ENCODE peak calls at places on chromosomes 12 and 14, in five cellular contexts. U is cardiac muscle cell; N is CD4-positive, CD25-positive, alpha-beta regulatory T cell; T is uterus; B is AG04450. W is an unnamed sample.

GRCh38 chr12:29073631-29074239 is 75.3 kb upstream of the FAR2 start:
- DNase-seq in T (no peak), B (peak; percentile 15), N (no peak), U (peak; percentile 66), W (peak; percentile 75)

GRCh38 chr12:27351476-27351875 is 18.8 kb downstream of the BMAL2 start:
- DNase-seq in U (no peak), N (no peak), B (no peak), T (no peak), W (no peak)

GRCh38 chr14:68563256-68564131 is 229.4 kb downstream of the ZFP36L1 start:
- DNase-seq in N (no peak), U (no peak), B (no peak), T (peak; percentile 76), W (no peak)

GRCh38 chr12:109808876-109809646 is 24.1 kb downstream of the TRPV4 start:
- DNase-seq in N (no peak), U (no peak), T (no peak), B (no peak), W (no peak)

GRCh38 chr12:60209521-60209920 is 613.7 kb downstream of the SLC16A7 start:
- DNase-seq in N (no peak), U (no peak), B (no peak), T (no peak), W (no peak)

GRCh38 chr12:40211185-40211584 is 13.6 kb upstream of the LRRK2 start:
- DNase-seq in N (no peak), B (no peak), T (no peak), U (no peak), W (no peak)

GRCh38 chr12:43004908-43005307 is 415.4 kb upstream of the PRICKLE1 start:
- DNase-seq in T (no peak), N (no peak), B (no peak), U (peak; percentile 57), W (no peak)

GRCh38 chr12:56836800-56837663 is 73.9 kb downstream of the HSD17B6 start:
- DNase-seq in T (no peak), N (no peak), B (peak; percentile 7), U (no peak), W (no peak)

GRCh38 chr12:107115119-107115518 is 21.8 kb upstream of the CRY1 start:
- DNase-seq in U (no peak), B (no peak), N (no peak), T (no peak), W (no peak)

GRCh38 chr14:68944162-68944561 is 34.9 kb downstream of the ACTN1 start:
- DNase-seq in T (no peak), U (no peak), B (no peak), N (no peak), W (no peak)

GRCh38 chr14:105023791-105024480 is 3.1 kb upstream of the CDCA4 start:
- DNase-seq in N (no peak), T (no peak), U (no peak), B (no peak), W (no peak)

GRCh38 chr12:121776190-121777098 is 17.0 kb downstream of the RHOF start:
- DNase-seq in U (peak; percentile 87), T (peak; percentile 71), B (no peak), N (peak; percentile 80), W (peak; percentile 87)

GRCh38 chr12:100168562-100168961 is 25.9 kb upstream of the BLTP3B start:
- DNase-seq in B (no peak), U (no peak), N (no peak), T (no peak), W (no peak)

GRCh38 chr12:120536064-120536791 is 2.1 kb downstream of the RNF10 start:
- DNase-seq in U (no peak), B (no peak), T (no peak), N (peak; percentile 14), W (peak; percentile 26)

DNA sequence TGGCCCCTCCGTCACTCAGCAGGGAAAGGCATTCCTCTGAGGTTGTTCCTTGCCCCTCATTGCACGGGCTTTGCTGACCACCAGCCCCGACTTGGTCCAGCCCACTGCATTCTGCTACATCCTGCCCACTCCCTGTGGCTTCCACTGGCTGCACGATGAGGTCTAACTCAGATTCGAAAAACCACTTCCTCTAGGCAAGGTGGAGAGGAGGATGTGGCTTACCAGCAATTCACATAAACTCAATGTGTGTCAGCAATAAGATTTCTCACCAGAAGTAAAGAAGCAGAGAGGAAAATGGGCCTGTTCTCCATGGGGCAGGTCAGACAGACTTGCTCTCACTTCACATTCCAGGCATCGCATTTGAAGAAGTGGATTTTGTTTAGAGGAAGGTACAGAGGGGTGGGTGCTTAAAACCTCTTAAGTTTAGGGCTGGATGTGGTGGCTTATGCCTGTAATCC is 14.7 kb downstream of the GPR68 start:
- DNase-seq in B (no peak), U (no peak), T (no peak), N (peak; percentile 54), W (no peak)
- H3K27ac ChIP-seq in B (no peak overlapping the region), U (no peak overlapping the region), T (no peak overlapping the region), N (peak overlapping the region; percentile 91), W (no peak overlapping the region)

DNA sequence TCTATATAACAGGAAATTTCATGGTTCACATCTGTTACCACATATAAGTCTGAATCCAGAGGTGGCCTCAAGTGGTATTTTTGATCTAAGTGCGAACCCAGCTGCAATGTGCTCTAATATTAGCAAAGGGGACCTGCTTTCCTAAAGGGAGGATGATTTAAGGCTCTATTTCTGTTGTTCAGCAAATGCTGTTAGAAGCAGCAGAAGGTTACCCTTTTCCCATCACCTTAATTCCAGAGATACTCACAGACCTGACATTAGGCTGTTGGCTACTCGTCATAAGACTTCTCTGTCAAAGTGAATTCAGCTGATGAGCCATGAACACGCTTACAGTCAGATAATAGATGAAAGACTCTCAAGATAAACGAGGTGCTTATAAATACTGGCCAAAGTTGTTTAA is 308.7 kb upstream of the DDHD1 start:
- DNase-seq in N (no peak), T (no peak), U (peak; percentile 21), B (no peak), W (no peak)
- H3K27ac ChIP-seq in N (no peak overlapping the region), T (no peak overlapping the region), U (no peak overlapping the region), B (no peak overlapping the region), W (no peak overlapping the region)

GRCh38 chr14:98189521-98189920 is 1082.5 kb downstream of the BCL11B start:
- DNase-seq in T (no peak), U (no peak), B (no peak), N (no peak), W (no peak)
- H3K27ac ChIP-seq in T (no peak overlapping the region), U (no peak overlapping the region), B (no peak overlapping the region), N (peak overlapping the region; percentile 87), W (no peak overlapping the region)

GRCh38 chr14:93329965-93330608 is 2.7 kb downstream of the BTBD7 start:
- DNase-seq in U (no peak), N (no peak), B (no peak), T (no peak), W (peak; percentile 19)
- H3K27ac ChIP-seq in U (peak overlapping the region; percentile 99), N (no peak overlapping the region), B (no peak overlapping the region), T (peak overlapping the region; percentile 8), W (peak overlapping the region; percentile 41)

GRCh38 chr14:72714871-72715214 is 179.1 kb downstream of the DPF3 start:
- DNase-seq in B (no peak), T (no peak), N (no peak), U (peak; percentile 62), W (no peak)
- H3K27ac ChIP-seq in B (no peak overlapping the region), T (no peak overlapping the region), N (no peak overlapping the region), U (peak overlapping the region; percentile 96), W (no peak overlapping the region)

GRCh38 chr14:52913271-52913670 is 37.6 kb downstream of the FERMT2 start:
- DNase-seq in T (no peak), B (no peak), N (no peak), U (no peak), W (no peak)
- H3K27ac ChIP-seq in T (no peak overlapping the region), B (no peak overlapping the region), N (no peak overlapping the region), U (peak overlapping the region; percentile 6), W (no peak overlapping the region)

DNA sequence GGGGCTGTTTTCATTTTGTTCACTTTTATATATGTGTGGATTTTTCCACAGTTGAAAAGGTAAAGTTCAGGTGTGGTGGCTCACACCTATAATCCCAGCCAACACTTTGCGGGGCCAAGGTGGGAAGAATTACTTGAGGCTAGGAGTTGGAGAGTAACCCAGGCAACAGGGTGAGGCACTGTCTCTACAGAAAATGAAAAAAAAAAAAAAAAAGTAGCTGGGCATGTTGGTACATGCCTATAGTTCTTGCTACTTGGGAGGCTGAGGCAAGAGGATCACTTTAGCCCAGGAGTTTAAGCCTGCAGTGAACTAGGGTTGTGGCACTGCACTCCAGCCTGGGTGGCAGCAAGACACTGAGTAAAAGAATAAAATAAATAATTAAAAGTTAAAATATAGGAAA is 326.5 kb downstream of the NAV3 start:
- DNase-seq in B (no peak), U (no peak), N (no peak), T (no peak), W (no peak)
- H3K27ac ChIP-seq in B (peak overlapping the region; percentile 31), U (no peak overlapping the region), N (no peak overlapping the region), T (no peak overlapping the region), W (no peak overlapping the region)

DNA sequence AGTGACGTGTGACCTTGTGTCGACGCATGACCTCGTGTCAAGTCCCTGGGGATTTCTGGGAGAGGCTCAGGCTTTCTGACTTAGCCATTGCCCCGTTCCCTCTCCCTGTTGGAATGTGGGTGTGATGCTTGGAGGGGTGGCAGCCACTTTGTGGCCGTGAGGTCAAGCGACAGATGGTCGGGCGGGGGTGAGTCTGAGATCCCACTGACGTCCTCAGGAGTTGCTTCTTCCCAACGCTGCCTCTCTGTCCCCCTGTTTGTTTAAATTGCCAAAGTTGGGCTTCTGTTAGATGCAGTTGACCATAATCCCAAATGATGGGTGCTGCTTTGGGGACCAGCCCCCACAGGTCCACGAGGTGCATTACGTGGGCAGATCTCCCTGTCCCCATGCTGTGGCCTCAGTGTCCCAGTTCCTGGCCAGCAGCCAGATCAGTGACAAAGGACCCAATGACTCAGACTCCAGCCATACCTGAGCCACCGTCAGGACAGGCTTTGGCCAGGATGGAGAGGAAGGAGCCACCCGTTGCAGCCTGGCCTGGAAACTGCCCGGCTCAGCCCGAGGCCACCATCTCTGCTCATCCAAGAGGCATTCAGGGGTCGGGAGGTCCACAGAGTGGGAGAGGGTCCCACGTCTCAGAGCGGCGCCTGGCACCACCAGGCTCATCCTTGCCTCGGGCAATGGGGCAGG is 34.4 kb upstream of the GALNT9 start:
- DNase-seq in N (no peak), U (no peak), B (no peak), T (no peak), W (no peak)
- H3K27ac ChIP-seq in N (no peak overlapping the region), U (no peak overlapping the region), B (no peak overlapping the region), T (no peak overlapping the region), W (no peak overlapping the region)

GRCh38 chr12:84862190-84862589 is 50.4 kb downstream of the SLC6A15 start:
- DNase-seq in N (no peak), U (no peak), B (no peak), T (no peak), W (no peak)
- H3K27ac ChIP-seq in N (no peak overlapping the region), U (no peak overlapping the region), B (no peak overlapping the region), T (no peak overlapping the region), W (no peak overlapping the region)

W was measured in hepatocyte.